ENCODE peak calls at places on chromosome 1, in ten cellular contexts. T, D, R, M, F, E, G, P, S and J are unnamed samples.

GRCh38 chr1:91712393-91712792 is 173.6 kb downstream of the TGFBR3 start:
- DNase-seq in M (no peak), R (no peak), S (no peak), G (no peak), D (no peak), E (no peak), T (no peak), P (no peak), F (no peak), J (no peak)

GRCh38 chr1:119139393-119139792 is 1.1 kb downstream of the WARS2 start:
- DNase-seq in S (no peak), D (no peak), F (no peak), M (no peak), G (no peak), E (no peak), R (no peak), T (no peak), P (no peak), J (no peak)

GRCh38 chr1:237042467-237042891 is 495 bp downstream of the RYR2 start:
- DNase-seq in S (no peak), G (no peak), M (no peak), P (no peak), T (no peak), D (no peak), F (no peak), R (no peak), E (no peak), J (no peak)

GRCh38 chr1:170032531-170033295 is 41.8 kb downstream of the KIFAP3 start:
- DNase-seq in E (peak; percentile 4), R (no peak), S (no peak), D (no peak), F (no peak), T (peak; percentile 64), G (no peak), M (no peak), P (peak; percentile 62), J (peak; percentile 29)

GRCh38 chr1:121519042-121519755 is 334.4 kb downstream of the SRGAP2C start:
- DNase-seq in M (peak; percentile 26), D (peak; percentile 40), T (no peak), R (peak; percentile 40), P (no peak), E (peak; percentile 39), G (peak; percentile 44), S (no peak), F (peak; percentile 41), J (no peak)

GRCh38 chr1:208240698-208241355 is 3.4 kb downstream of the PLXNA2 start:
- DNase-seq in T (no peak), F (no peak), D (no peak), G (no peak), S (no peak), M (no peak), E (no peak), R (no peak), P (no peak), J (no peak)

GRCh38 chr1:234760303-234760723 is 150.3 kb upstream of the IRF2BP2 start:
- DNase-seq in R (no peak), F (no peak), E (no peak), S (no peak), P (no peak), G (no peak), T (no peak), D (no peak), M (no peak), J (no peak)

GRCh38 chr1:176701151-176701866 is 238.3 kb downstream of the PAPPA2 start:
- DNase-seq in E (no peak), P (no peak), S (no peak), M (no peak), D (no peak), G (no peak), F (no peak), R (no peak), T (no peak), J (no peak)

DNA sequence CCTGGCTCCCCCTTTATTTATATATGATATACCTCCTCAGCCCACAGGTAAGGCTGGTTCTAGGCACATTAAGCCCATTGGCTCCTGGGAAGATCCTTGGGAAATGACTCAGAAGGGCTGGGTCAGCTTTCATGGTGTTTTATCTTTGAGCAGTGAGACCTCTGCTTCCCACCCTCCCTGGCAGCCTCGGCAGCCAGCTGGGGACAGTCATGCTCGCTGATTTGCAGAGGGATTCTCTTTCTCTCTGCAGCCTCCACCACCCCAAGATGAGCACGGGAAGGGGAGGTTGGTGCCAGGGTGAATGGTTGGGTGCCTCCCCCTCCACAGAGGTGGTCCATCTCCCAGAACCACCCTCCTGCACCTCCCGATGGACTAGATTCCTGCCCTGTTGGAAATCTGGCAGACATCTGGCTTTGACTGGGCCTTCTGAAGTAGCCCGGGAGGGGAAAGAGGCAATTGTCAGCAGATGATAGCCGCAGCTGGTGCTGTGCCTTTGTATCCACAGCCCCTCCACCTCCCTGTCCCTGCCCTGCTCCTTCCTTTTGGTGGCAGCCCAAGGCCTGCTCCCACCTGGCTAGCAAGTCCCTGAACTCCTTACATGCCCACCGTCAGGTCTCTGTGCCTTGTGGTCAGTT is 24.7 kb downstream of the IER5 start:
- DNase-seq in M (peak; percentile 63), R (no peak), S (no peak), P (peak; percentile 52), T (peak; percentile 77), G (no peak), F (no peak), D (peak; percentile 85), E (peak; percentile 88), J (no peak)
- TF ChIP-seq CTCF in M (no peak), R (no peak), S (no peak), P (no peak), T (no peak), G (no peak), F (no peak), D (no peak), E (no peak), J (no peak)

DNA sequence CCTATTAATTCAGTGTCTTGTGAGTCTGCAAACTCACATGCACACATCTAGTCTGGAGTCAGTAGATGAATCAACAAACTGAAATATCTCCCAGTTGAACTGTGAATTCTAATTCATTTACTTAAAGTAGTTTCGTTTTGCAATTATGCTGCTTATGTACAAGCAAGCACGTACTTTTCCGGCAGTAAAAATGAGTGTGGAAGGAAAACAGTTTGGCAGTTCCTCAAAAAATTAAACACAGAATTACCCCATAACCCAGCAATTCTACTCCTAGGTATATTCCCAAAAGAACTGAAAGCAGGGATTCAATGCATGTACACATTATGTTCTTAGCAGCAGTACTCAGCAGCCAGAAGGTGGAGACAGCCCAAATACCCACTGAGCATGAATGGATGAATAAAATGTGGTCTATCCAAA is 49.3 kb downstream of the GNB1 start:
- DNase-seq in D (no peak), T (no peak), M (no peak), P (no peak), E (no peak), G (no peak), R (no peak), F (no peak), S (no peak), J (no peak)
- TF ChIP-seq CTCF in D (no peak), T (peak; percentile 7), M (no peak), P (no peak), E (peak; percentile 17), G (no peak), R (no peak), F (no peak), S (no peak), J (peak; percentile 23)

GRCh38 chr1:186802388-186802787 is 26.4 kb upstream of the PLA2G4A start:
- DNase-seq in D (no peak), P (no peak), G (no peak), E (no peak), T (no peak), S (no peak), R (no peak), F (no peak), M (no peak), J (no peak)

GRCh38 chr1:186807162-186807561 is 21.6 kb upstream of the PLA2G4A start:
- DNase-seq in P (no peak), M (no peak), E (no peak), R (no peak), T (no peak), D (no peak), S (no peak), F (no peak), G (no peak), J (no peak)

GRCh38 chr1:186811892-186812291 is 16.9 kb upstream of the PLA2G4A start:
- DNase-seq in S (no peak), M (no peak), D (no peak), F (no peak), T (no peak), P (no peak), G (no peak), E (no peak), R (no peak), J (no peak)

GRCh38 chr1:186804669-186805068 is 24.1 kb upstream of the PLA2G4A start:
- DNase-seq in T (no peak), P (no peak), R (no peak), S (no peak), M (no peak), G (no peak), F (no peak), E (no peak), D (no peak), J (no peak)

DNA sequence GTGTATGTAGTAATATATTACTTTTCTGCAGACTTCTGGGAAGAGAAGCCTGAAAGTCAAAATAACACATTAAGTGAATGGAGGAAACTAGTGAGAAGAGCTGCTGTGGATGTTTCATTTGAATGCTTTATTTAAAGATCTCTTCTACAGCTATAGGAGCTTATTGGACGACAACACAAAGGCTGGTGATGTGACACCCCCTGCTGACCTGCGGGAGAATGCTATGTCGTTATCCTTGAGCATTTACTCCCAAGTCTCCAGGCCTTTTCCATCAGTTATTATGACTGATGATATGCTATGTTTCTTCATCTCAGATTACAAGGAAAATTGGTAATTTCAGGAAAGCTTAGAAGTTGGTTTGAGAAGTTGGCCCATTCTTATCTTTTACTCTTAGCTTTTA is 22.3 kb upstream of the PLA2G4A start:
- DNase-seq in P (no peak), D (peak; percentile 23), E (peak; percentile 68), T (peak; percentile 24), M (peak; percentile 45), F (no peak), R (no peak), S (no peak), G (no peak), J (peak; percentile 71)
- TF ChIP-seq CTCF in P (peak; percentile 17), D (peak; percentile 57), E (peak; percentile 73), T (no peak), M (peak; percentile 56), F (peak; percentile 41), R (no peak), S (peak; percentile 17), G (no peak), J (peak; percentile 58)

DNA sequence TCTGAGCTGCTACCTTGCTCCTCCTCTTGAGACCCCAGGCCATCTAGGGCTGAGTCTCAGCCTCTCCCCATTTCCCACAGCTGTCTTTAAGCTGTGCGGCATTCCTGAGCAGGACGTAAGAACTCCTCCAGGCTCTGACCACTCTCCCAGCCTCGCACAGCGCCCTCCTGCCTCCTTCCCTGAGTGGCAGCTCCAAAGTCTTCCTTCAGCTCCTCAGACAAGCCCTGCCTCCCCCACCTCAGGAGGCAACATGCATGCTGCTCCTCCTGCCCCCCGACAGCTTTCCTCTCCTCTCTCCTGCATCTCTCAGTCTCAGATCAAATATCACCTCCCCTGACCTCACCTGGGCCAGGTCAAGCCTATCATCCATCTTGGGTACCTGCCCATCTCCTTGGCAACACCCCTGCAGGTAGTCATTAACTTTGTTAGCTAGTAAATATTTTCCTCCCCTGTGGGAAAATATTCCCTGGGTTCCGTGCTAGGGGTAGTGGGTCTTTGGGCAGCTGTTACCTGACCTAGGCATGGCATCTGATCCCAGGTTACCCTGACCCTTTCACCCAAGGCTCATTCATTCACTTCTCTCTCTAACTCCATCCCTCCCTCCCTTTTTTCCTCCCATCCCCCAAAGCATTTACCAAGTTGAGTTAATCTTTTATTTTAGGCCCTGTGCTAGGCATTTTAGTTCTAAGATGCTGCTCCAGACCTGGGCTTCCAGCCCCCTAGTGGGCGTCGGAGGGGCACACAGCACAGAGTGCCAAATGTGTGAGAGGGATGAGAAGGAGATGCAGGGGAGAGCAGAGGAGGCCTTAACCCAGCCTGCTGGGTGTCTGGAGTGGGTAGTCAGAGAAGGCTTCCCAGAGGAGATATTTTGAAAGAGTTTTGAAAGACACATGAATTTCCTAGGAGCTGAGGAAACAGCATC is 419.9 kb downstream of the PTPRU start:
- DNase-seq in D (no peak), S (no peak), E (peak; percentile 42), P (no peak), R (no peak), G (no peak), T (peak; percentile 16), F (no peak), M (no peak), J (no peak)
- TF ChIP-seq CTCF in D (no peak), S (peak; percentile 80), E (peak; percentile 65), P (peak; percentile 54), R (peak; percentile 4), G (no peak), T (peak; percentile 39), F (peak; percentile 15), M (peak; percentile 70), J (peak; percentile 76)